ENCODE peak calls at places on chromosome 13, in five cellular contexts. One of them, this sample, is unnamed.

GRCh38 chr13:90201676-90202425 is 1145.6 kb upstream of the MIR17HG start:
- DNase-seq in AG04450: no peak
- DNase-seq in HCT116: no peak
- DNase-seq in IMR-90: no peak
- DNase-seq in cardiac muscle cell: peak
- DNase-seq in this sample: no peak

GRCh38 chr13:108787709-108788394 is 158.4 kb downstream of the MYO16 start:
- DNase-seq in AG04450: no peak
- DNase-seq in HCT116: no peak
- DNase-seq in IMR-90: no peak
- DNase-seq in cardiac muscle cell: no peak
- DNase-seq in this sample: no peak

GRCh38 chr13:71867101-71867814 is at the start of gene DACH1:
- DNase-seq in AG04450: no peak
- DNase-seq in HCT116: no peak
- DNase-seq in IMR-90: peak
- DNase-seq in cardiac muscle cell: peak
- DNase-seq in this sample: peak

GRCh38 chr13:82688400-82688999 is 1193.8 kb downstream of the SLITRK1 start:
- DNase-seq in AG04450: no peak
- DNase-seq in HCT116: no peak
- DNase-seq in IMR-90: peak
- DNase-seq in cardiac muscle cell: peak
- DNase-seq in this sample: no peak

GRCh38 chr13:77729502-77730221 is 32.2 kb downstream of the SLAIN1 start:
- DNase-seq in AG04450: no peak
- DNase-seq in HCT116: no peak
- DNase-seq in IMR-90: no peak
- DNase-seq in cardiac muscle cell: no peak
- DNase-seq in this sample: no peak

GRCh38 chr13:44437356-44438233 is 64.0 kb downstream of the SERP2 start:
- DNase-seq in AG04450: no peak
- DNase-seq in HCT116: no peak
- DNase-seq in IMR-90: peak
- DNase-seq in cardiac muscle cell: peak
- DNase-seq in this sample: no peak

GRCh38 chr13:53250272-53250875 is 221.8 kb downstream of the OLFM4 start:
- DNase-seq in AG04450: peak
- DNase-seq in HCT116: peak
- DNase-seq in IMR-90: peak
- DNase-seq in cardiac muscle cell: peak
- DNase-seq in this sample: peak

GRCh38 chr13:50459046-50459445 is 384.4 kb downstream of the DLEU7 start:
- DNase-seq in AG04450: no peak
- DNase-seq in HCT116: no peak
- DNase-seq in IMR-90: no peak
- DNase-seq in cardiac muscle cell: no peak
- DNase-seq in this sample: no peak

GRCh38 chr13:92719868-92720267 is 506.7 kb upstream of the GPC6 start:
- DNase-seq in AG04450: no peak
- DNase-seq in HCT116: no peak
- DNase-seq in IMR-90: no peak
- DNase-seq in cardiac muscle cell: no peak
- DNase-seq in this sample: no peak

DNA sequence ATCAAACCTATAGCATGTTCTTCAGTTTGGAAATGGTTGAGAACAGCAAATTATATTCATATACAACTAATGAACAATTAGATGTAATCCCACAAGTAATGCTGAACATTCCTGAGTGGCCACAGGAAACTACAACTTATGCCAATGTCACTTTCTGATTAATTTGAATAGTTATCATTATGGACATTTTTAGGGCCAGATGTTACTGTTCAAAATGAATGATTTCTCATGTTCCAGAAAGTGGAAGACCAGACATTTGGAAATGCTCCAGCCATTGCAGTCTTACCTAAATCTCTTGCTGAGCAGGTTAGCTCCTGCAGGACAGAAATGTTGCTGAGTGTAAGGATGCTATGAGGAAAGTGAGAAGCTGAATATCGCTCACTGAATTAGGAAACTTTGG is 819.8 kb downstream of the PCDH9 start:
- DNase-seq in AG04450: no peak
- DNase-seq in HCT116: no peak
- DNase-seq in IMR-90: no peak
- DNase-seq in cardiac muscle cell: no peak
- DNase-seq in this sample: no peak
- TF ChIP-seq CTCF in AG04450: no peak
- TF ChIP-seq CTCF in HCT116: no peak
- TF ChIP-seq CTCF in IMR-90: no peak
- TF ChIP-seq CTCF in cardiac muscle cell: no peak
- TF ChIP-seq CTCF in this sample: no peak

DNA sequence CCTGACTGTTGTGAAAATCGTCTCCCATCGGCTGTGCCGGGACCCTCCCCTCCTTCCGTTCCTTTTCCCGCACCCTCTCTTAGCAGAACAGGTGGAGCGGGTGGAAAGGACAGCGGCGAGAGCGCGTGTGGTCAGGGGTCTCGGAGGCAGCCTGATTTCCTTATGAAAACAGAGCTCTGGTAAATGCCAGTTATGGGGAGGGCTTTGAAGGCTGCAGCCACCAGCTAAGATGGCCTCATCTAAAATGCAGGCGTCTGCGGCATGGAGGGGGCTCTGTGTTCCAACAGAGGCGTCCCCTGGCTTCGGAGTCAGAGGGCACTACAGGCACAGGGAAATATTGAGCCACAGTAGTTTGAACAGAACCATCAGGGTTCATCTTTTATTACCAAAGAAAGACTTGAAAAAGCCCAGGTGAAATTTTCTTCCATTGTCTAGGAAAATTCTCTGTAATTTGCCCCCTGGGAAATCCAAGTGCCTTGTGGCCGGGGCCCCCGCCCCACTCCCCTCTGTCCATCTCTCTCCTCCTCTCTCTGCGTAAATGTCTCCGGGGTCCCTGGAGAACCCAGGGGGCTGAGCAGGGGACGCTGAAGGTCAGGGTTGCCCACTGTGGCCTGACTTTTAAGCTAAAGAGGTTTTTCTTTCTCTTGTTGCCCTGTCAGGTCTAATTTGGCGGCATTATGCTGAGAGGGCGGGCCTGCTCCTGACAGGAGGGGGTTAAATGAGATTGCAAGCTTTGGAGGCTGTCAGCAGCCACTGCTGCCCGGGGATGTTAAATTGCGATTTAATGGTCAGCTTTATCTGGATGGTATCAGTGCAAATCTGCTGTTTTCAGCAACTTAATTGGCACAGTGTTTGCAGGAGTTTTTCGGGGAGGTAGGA is 93.5 kb upstream of the SOX1 start:
- DNase-seq in AG04450: no peak
- DNase-seq in HCT116: no peak
- DNase-seq in IMR-90: no peak
- DNase-seq in cardiac muscle cell: no peak
- DNase-seq in this sample: no peak
- H3K4me3 ChIP-seq in AG04450: no peak
- H3K4me3 ChIP-seq in HCT116: no peak
- H3K4me3 ChIP-seq in IMR-90: no peak
- H3K4me3 ChIP-seq in cardiac muscle cell: no peak
- H3K4me3 ChIP-seq in this sample: no peak

DNA sequence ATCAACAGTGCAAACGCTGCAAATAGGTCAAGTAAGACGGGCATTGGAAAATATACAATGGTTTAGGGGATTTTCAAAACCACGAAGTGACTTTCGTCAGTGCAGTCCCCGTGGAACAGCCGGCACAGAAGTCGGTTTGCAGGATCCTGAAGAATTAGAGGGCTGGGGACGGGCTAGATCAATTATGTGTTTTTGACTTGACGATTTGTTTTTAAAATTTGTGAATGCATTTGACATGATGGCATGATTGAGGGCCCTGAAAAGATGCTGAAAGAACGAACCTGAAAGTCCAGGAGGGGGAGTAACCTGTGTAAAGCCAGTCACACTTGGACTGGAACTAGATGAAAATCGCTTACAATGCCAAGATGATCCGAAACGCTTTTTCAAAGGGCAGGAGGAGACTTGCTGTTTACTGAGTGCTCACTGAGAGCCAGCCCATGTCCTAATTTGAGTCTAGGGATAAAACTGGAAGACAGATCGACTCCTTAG is 8.9 kb upstream of the DGKH start:
- DNase-seq in AG04450: no peak
- DNase-seq in HCT116: peak
- DNase-seq in IMR-90: no peak
- DNase-seq in cardiac muscle cell: no peak
- DNase-seq in this sample: no peak
- TF ChIP-seq CTCF in AG04450: no peak
- TF ChIP-seq CTCF in HCT116: no peak
- TF ChIP-seq CTCF in IMR-90: no peak
- TF ChIP-seq CTCF in cardiac muscle cell: no peak
- TF ChIP-seq CTCF in this sample: no peak

DNA sequence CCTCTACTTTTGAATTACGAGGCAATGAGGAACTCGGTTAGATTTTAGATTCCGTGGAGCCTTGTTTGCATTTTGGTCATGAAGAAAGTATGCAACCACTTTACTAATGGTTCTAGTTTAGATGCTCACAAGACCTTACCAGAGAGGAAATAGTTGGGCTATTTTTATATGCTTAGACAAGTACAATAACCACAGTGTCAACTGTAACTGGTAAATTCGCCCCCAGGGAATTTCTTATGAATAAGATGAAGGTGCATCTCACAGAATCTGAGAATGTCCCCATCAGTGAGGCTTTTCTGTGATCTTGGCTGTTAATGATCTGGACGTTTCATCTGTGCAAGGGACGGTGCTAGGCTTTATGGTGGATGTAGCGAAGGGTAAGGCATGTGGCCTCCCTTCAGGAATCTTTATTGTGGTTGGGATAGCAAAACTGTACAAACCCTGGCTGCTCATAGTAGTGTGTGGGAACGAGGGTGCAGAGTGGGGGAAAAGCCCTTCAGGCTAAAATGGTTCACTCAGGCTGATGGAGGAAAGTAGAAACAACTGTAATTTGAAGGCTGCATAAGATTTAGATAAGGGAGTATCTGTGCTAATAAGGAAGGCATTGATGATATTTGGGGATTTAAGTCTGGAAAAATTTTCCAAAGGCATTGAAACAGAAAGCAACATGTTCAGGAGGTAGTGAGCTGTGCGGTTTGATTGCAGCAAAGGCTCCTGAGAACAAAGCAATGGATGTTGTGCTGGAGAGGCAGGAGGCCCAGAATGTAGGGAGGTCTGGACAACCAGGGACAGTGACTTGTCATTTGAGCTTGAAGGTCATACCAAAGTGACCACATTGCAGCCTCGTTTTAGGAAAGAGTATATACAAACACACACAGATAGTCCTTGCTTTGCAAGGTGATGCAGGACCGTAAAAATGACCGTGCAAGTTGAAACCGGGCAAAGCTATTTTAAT is 28.4 kb downstream of the UBAC2 start:
- DNase-seq in AG04450: peak
- DNase-seq in HCT116: no peak
- DNase-seq in IMR-90: peak
- DNase-seq in cardiac muscle cell: no peak
- DNase-seq in this sample: no peak
- H3K4me3 ChIP-seq in AG04450: no peak
- H3K4me3 ChIP-seq in HCT116: no peak
- H3K4me3 ChIP-seq in IMR-90: no peak
- H3K4me3 ChIP-seq in cardiac muscle cell: no peak
- H3K4me3 ChIP-seq in this sample: no peak

DNA sequence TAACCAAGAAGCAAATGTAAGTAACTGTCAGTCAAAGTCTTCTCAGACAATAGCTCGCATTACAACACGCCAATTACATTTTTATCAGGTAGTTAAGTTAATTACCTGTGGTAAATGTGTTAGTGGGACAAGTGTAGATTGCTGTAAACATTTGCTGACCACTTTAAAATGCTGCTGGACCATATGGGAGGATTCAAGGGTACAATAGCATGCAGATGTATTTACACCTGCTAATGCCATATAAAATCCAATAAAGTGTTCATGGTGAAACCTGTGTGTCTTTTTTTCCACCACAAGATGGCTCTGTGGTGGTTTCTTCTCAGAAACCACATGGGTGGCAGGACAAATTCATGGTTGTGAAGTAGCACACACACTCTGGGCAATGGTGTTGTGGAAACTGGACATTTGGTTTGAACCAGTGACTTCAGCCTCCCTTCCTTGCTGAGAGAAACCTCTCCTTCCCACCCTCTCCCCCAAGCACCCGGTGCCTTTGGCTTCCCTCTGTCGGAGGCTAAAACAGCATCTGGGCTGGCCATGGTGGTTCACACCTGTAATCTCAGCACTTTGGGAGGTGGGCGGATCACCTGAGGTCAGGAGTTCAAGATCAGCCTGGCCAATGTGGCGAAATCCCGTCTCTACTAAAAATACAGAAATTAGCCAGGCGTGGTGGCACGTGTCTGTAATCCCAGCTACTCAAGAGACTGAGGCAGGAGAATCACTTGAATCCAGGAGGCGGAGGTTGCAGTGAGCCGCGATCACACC is 18.1 kb upstream of the GTF3A start:
- DNase-seq in AG04450: no peak
- DNase-seq in HCT116: no peak
- DNase-seq in IMR-90: peak
- DNase-seq in cardiac muscle cell: peak
- DNase-seq in this sample: no peak
- TF ChIP-seq CTCF in AG04450: peak
- TF ChIP-seq CTCF in HCT116: peak
- TF ChIP-seq CTCF in IMR-90: peak
- TF ChIP-seq CTCF in cardiac muscle cell: peak
- TF ChIP-seq CTCF in this sample: peak

DNA sequence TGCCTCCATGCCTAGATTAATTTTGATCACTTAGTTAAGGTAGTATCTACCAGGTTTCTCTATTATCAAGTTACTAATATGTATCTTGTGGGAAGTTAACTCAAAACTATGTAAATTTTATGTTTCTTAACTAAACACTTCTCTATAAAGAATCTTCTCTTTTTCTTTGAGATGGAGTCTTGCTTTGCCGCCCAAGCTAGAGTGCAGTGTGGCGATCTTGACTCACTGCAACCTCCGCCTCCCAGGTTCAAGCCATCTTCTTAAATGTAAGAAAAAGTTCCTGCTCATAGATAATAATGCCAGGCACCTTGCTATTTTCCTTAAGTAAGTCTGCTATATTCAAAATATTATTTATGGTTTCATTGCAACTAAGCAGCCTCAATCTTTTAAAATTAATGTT is 58.4 kb downstream of the ELF1 start:
- DNase-seq in AG04450: no peak
- DNase-seq in HCT116: no peak
- DNase-seq in IMR-90: no peak
- DNase-seq in cardiac muscle cell: no peak
- DNase-seq in this sample: no peak
- H3K4me3 ChIP-seq in AG04450: no peak
- H3K4me3 ChIP-seq in HCT116: no peak
- H3K4me3 ChIP-seq in IMR-90: no peak
- H3K4me3 ChIP-seq in cardiac muscle cell: no peak
- H3K4me3 ChIP-seq in this sample: no peak

DNA sequence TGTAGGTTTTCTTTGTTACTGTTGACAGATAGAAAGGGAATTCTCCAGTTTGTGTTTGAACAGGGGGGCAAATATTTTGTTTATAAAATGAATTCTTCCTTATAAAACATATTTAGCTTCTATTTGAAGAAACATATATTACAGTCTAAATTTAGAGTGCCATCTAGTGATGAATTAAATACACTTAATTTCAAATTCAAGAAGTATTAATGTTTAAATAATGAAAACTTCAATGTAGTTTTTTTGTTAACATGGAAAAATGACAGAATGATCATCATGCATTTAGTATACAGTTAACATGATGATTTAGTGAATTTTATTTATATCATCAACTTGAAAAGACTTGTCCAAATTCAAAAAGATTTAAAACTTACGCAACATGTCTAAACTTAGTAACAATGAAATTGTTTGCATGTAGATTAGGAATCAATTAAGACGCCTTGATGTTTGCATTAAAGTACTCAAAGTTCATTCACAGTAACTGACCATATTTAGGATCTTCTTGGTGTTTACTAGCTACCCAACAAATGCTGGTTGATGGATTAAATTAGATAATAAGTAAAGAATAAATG is 765.9 kb upstream of the SLITRK1 start:
- DNase-seq in AG04450: no peak
- DNase-seq in HCT116: no peak
- DNase-seq in IMR-90: no peak
- DNase-seq in cardiac muscle cell: peak
- DNase-seq in this sample: no peak
- TF ChIP-seq CTCF in AG04450: peak
- TF ChIP-seq CTCF in HCT116: no peak
- TF ChIP-seq CTCF in IMR-90: peak
- TF ChIP-seq CTCF in cardiac muscle cell: peak
- TF ChIP-seq CTCF in this sample: no peak